ENCODE peak calls at places on chromosomes 12 and 14, in seven cellular contexts. One of them, this sample, is unnamed.

GRCh38 chr12:3727877-3728632 is 24.9 kb downstream of the CRACR2A start:
- DNase-seq in CD8-positive, alpha-beta memory T cell: peak
- DNase-seq in ureter: no peak
- DNase-seq in HTR-8/SVneo: no peak
- DNase-seq in glutamatergic neuron: no peak
- DNase-seq in EL: peak
- DNase-seq in psoas muscle: no peak
- DNase-seq in this sample: peak

GRCh38 chr12:14910090-14910915 is 24.6 kb upstream of the MGP start:
- DNase-seq in CD8-positive, alpha-beta memory T cell: no peak
- DNase-seq in ureter: no peak
- DNase-seq in HTR-8/SVneo: no peak
- DNase-seq in glutamatergic neuron: no peak
- DNase-seq in EL: no peak
- DNase-seq in psoas muscle: no peak
- DNase-seq in this sample: no peak

GRCh38 chr14:85131523-85131922 is 398.4 kb upstream of the FLRT2 start:
- DNase-seq in CD8-positive, alpha-beta memory T cell: no peak
- DNase-seq in ureter: no peak
- DNase-seq in HTR-8/SVneo: no peak
- DNase-seq in glutamatergic neuron: no peak
- DNase-seq in EL: no peak
- DNase-seq in psoas muscle: no peak
- DNase-seq in this sample: no peak

GRCh38 chr12:2487278-2487677 is 307.5 kb upstream of the FKBP4 start:
- DNase-seq in CD8-positive, alpha-beta memory T cell: no peak
- DNase-seq in ureter: no peak
- DNase-seq in HTR-8/SVneo: no peak
- DNase-seq in glutamatergic neuron: no peak
- DNase-seq in EL: no peak
- DNase-seq in psoas muscle: no peak
- DNase-seq in this sample: no peak

GRCh38 chr12:81078469-81079196 is 754 bp downstream of the ACSS3 start:
- DNase-seq in CD8-positive, alpha-beta memory T cell: no peak
- DNase-seq in ureter: no peak
- DNase-seq in HTR-8/SVneo: no peak
- DNase-seq in glutamatergic neuron: no peak
- DNase-seq in EL: peak
- DNase-seq in psoas muscle: no peak
- DNase-seq in this sample: no peak

GRCh38 chr14:26605602-26606001 is 7.8 kb upstream of the NOVA1 start:
- DNase-seq in CD8-positive, alpha-beta memory T cell: no peak
- DNase-seq in ureter: no peak
- DNase-seq in HTR-8/SVneo: no peak
- DNase-seq in glutamatergic neuron: no peak
- DNase-seq in EL: no peak
- DNase-seq in psoas muscle: no peak
- DNase-seq in this sample: no peak

GRCh38 chr12:76595056-76595455 is 35.5 kb upstream of the OSBPL8 start:
- DNase-seq in CD8-positive, alpha-beta memory T cell: no peak
- DNase-seq in ureter: no peak
- DNase-seq in HTR-8/SVneo: no peak
- DNase-seq in glutamatergic neuron: no peak
- DNase-seq in EL: no peak
- DNase-seq in psoas muscle: no peak
- DNase-seq in this sample: no peak

GRCh38 chr14:78153069-78153351 is 17.2 kb upstream of the NRXN3 start:
- DNase-seq in CD8-positive, alpha-beta memory T cell: no peak
- DNase-seq in ureter: no peak
- DNase-seq in HTR-8/SVneo: no peak
- DNase-seq in glutamatergic neuron: no peak
- DNase-seq in EL: peak
- DNase-seq in psoas muscle: no peak
- DNase-seq in this sample: no peak

GRCh38 chr14:55706893-55707292 is 126.9 kb downstream of the KTN1 start:
- DNase-seq in CD8-positive, alpha-beta memory T cell: no peak
- DNase-seq in ureter: no peak
- DNase-seq in HTR-8/SVneo: no peak
- DNase-seq in glutamatergic neuron: no peak
- DNase-seq in EL: no peak
- DNase-seq in psoas muscle: no peak
- DNase-seq in this sample: no peak

GRCh38 chr12:94553130-94553519 is 93.5 kb upstream of the CEP83 start:
- DNase-seq in CD8-positive, alpha-beta memory T cell: no peak
- DNase-seq in ureter: no peak
- DNase-seq in HTR-8/SVneo: no peak
- DNase-seq in glutamatergic neuron: no peak
- DNase-seq in EL: peak
- DNase-seq in psoas muscle: no peak
- DNase-seq in this sample: no peak

GRCh38 chr14:88142990-88143389 is 138.1 kb downstream of the GPR65 start:
- DNase-seq in CD8-positive, alpha-beta memory T cell: no peak
- DNase-seq in ureter: no peak
- DNase-seq in HTR-8/SVneo: no peak
- DNase-seq in glutamatergic neuron: no peak
- DNase-seq in EL: no peak
- DNase-seq in psoas muscle: no peak
- DNase-seq in this sample: no peak

GRCh38 chr12:58750484-58750883 is 169.8 kb downstream of the LRIG3 start:
- DNase-seq in CD8-positive, alpha-beta memory T cell: no peak
- DNase-seq in ureter: no peak
- DNase-seq in HTR-8/SVneo: no peak
- DNase-seq in glutamatergic neuron: no peak
- DNase-seq in EL: peak
- DNase-seq in psoas muscle: no peak
- DNase-seq in this sample: no peak

GRCh38 chr14:53894456-53894855 is 62.2 kb downstream of the BMP4 start:
- DNase-seq in CD8-positive, alpha-beta memory T cell: no peak
- DNase-seq in ureter: no peak
- DNase-seq in HTR-8/SVneo: peak
- DNase-seq in glutamatergic neuron: no peak
- DNase-seq in EL: peak
- DNase-seq in psoas muscle: no peak
- DNase-seq in this sample: no peak

GRCh38 chr14:76701981-76702380 is 59.3 kb upstream of the VASH1 start:
- DNase-seq in CD8-positive, alpha-beta memory T cell: no peak
- DNase-seq in ureter: no peak
- DNase-seq in HTR-8/SVneo: no peak
- DNase-seq in glutamatergic neuron: no peak
- DNase-seq in EL: no peak
- DNase-seq in psoas muscle: peak
- DNase-seq in this sample: no peak

GRCh38 chr12:103100226-103100866 is 142.9 kb downstream of the ASCL1 start:
- DNase-seq in CD8-positive, alpha-beta memory T cell: no peak
- DNase-seq in ureter: no peak
- DNase-seq in HTR-8/SVneo: no peak
- DNase-seq in glutamatergic neuron: no peak
- DNase-seq in EL: no peak
- DNase-seq in psoas muscle: no peak
- DNase-seq in this sample: no peak

GRCh38 chr14:38877744-38878388 is 225.2 kb downstream of the SEC23A start:
- DNase-seq in CD8-positive, alpha-beta memory T cell: no peak
- DNase-seq in ureter: no peak
- DNase-seq in HTR-8/SVneo: no peak
- DNase-seq in glutamatergic neuron: no peak
- DNase-seq in EL: no peak
- DNase-seq in psoas muscle: no peak
- DNase-seq in this sample: no peak

GRCh38 chr12:8890313-8891084 is 23.8 kb upstream of the PHC1 start:
- DNase-seq in CD8-positive, alpha-beta memory T cell: peak
- DNase-seq in ureter: no peak
- DNase-seq in HTR-8/SVneo: peak
- DNase-seq in glutamatergic neuron: peak
- DNase-seq in EL: peak
- DNase-seq in psoas muscle: no peak
- DNase-seq in this sample: peak

GRCh38 chr12:108686753-108687152 is 44.6 kb downstream of the CORO1C start:
- DNase-seq in CD8-positive, alpha-beta memory T cell: no peak
- DNase-seq in ureter: no peak
- DNase-seq in HTR-8/SVneo: no peak
- DNase-seq in glutamatergic neuron: no peak
- DNase-seq in EL: no peak
- DNase-seq in psoas muscle: peak
- DNase-seq in this sample: no peak

GRCh38 chr14:62029569-62029924 is 267.3 kb downstream of the SNAPC1 start:
- DNase-seq in CD8-positive, alpha-beta memory T cell: no peak
- DNase-seq in ureter: no peak
- DNase-seq in HTR-8/SVneo: no peak
- DNase-seq in glutamatergic neuron: no peak
- DNase-seq in EL: no peak
- DNase-seq in psoas muscle: no peak
- DNase-seq in this sample: no peak

GRCh38 chr14:99361596-99362220 is 89.7 kb upstream of the BCL11B start:
- DNase-seq in CD8-positive, alpha-beta memory T cell: no peak
- DNase-seq in ureter: no peak
- DNase-seq in HTR-8/SVneo: no peak
- DNase-seq in glutamatergic neuron: no peak
- DNase-seq in EL: no peak
- DNase-seq in psoas muscle: no peak
- DNase-seq in this sample: no peak

GRCh38 chr14:36426113-36426512 is 93.9 kb downstream of the NKX2-1 start:
- DNase-seq in CD8-positive, alpha-beta memory T cell: no peak
- DNase-seq in ureter: no peak
- DNase-seq in HTR-8/SVneo: no peak
- DNase-seq in glutamatergic neuron: no peak
- DNase-seq in EL: no peak
- DNase-seq in psoas muscle: no peak
- DNase-seq in this sample: no peak

GRCh38 chr12:102757874-102758244 is 159.2 kb downstream of the PAH start:
- DNase-seq in CD8-positive, alpha-beta memory T cell: no peak
- DNase-seq in ureter: no peak
- DNase-seq in HTR-8/SVneo: no peak
- DNase-seq in glutamatergic neuron: no peak
- DNase-seq in EL: no peak
- DNase-seq in psoas muscle: no peak
- DNase-seq in this sample: no peak

GRCh38 chr12:47033081-47033480 is 46.3 kb upstream of the PCED1B start:
- DNase-seq in CD8-positive, alpha-beta memory T cell: no peak
- DNase-seq in ureter: no peak
- DNase-seq in HTR-8/SVneo: no peak
- DNase-seq in glutamatergic neuron: no peak
- DNase-seq in EL: no peak
- DNase-seq in psoas muscle: peak
- DNase-seq in this sample: no peak

GRCh38 chr14:52380294-52380693 is 66.2 kb downstream of the PTGER2 start:
- DNase-seq in CD8-positive, alpha-beta memory T cell: no peak
- DNase-seq in ureter: no peak
- DNase-seq in HTR-8/SVneo: no peak
- DNase-seq in glutamatergic neuron: no peak
- DNase-seq in EL: peak
- DNase-seq in psoas muscle: no peak
- DNase-seq in this sample: no peak

GRCh38 chr14:64807588-64807987 is 72.1 kb downstream of the SPTB start:
- DNase-seq in CD8-positive, alpha-beta memory T cell: no peak
- DNase-seq in ureter: no peak
- DNase-seq in HTR-8/SVneo: no peak
- DNase-seq in glutamatergic neuron: no peak
- DNase-seq in EL: peak
- DNase-seq in psoas muscle: peak
- DNase-seq in this sample: no peak

GRCh38 chr12:65832217-65832616 is 7.9 kb downstream of the HMGA2 start:
- DNase-seq in CD8-positive, alpha-beta memory T cell: no peak
- DNase-seq in ureter: no peak
- DNase-seq in HTR-8/SVneo: no peak
- DNase-seq in glutamatergic neuron: no peak
- DNase-seq in EL: no peak
- DNase-seq in psoas muscle: no peak
- DNase-seq in this sample: no peak

GRCh38 chr14:36027354-36027753 is 149.2 kb downstream of the PTCSC3 start:
- DNase-seq in CD8-positive, alpha-beta memory T cell: no peak
- DNase-seq in ureter: no peak
- DNase-seq in HTR-8/SVneo: no peak
- DNase-seq in glutamatergic neuron: no peak
- DNase-seq in EL: no peak
- DNase-seq in psoas muscle: no peak
- DNase-seq in this sample: no peak

GRCh38 chr12:72511493-72511892 is 239.3 kb downstream of the TRHDE start:
- DNase-seq in CD8-positive, alpha-beta memory T cell: no peak
- DNase-seq in ureter: no peak
- DNase-seq in HTR-8/SVneo: no peak
- DNase-seq in glutamatergic neuron: no peak
- DNase-seq in EL: peak
- DNase-seq in psoas muscle: no peak
- DNase-seq in this sample: no peak

GRCh38 chr14:93643676-93644075 is 144.6 kb downstream of the PRIMA1 start:
- DNase-seq in CD8-positive, alpha-beta memory T cell: no peak
- DNase-seq in ureter: no peak
- DNase-seq in HTR-8/SVneo: no peak
- DNase-seq in glutamatergic neuron: no peak
- DNase-seq in EL: no peak
- DNase-seq in psoas muscle: no peak
- DNase-seq in this sample: no peak

GRCh38 chr14:105951399-105951798 is 425.0 kb downstream of the TMEM121 start:
- DNase-seq in CD8-positive, alpha-beta memory T cell: no peak
- DNase-seq in ureter: no peak
- DNase-seq in HTR-8/SVneo: no peak
- DNase-seq in glutamatergic neuron: no peak
- DNase-seq in EL: no peak
- DNase-seq in psoas muscle: no peak
- DNase-seq in this sample: no peak

GRCh38 chr14:61488417-61488816 is 167.0 kb downstream of the PRKCH start:
- DNase-seq in CD8-positive, alpha-beta memory T cell: no peak
- DNase-seq in ureter: no peak
- DNase-seq in HTR-8/SVneo: no peak
- DNase-seq in glutamatergic neuron: no peak
- DNase-seq in EL: no peak
- DNase-seq in psoas muscle: no peak
- DNase-seq in this sample: no peak

GRCh38 chr12:110048242-110049027 is at the start of gene C12orf76:
- DNase-seq in CD8-positive, alpha-beta memory T cell: peak
- DNase-seq in ureter: peak
- DNase-seq in HTR-8/SVneo: peak
- DNase-seq in glutamatergic neuron: peak
- DNase-seq in EL: peak
- DNase-seq in psoas muscle: peak
- DNase-seq in this sample: peak

GRCh38 chr14:52716160-52716559 is 9.2 kb downstream of the PSMC6 start:
- DNase-seq in CD8-positive, alpha-beta memory T cell: no peak
- DNase-seq in ureter: no peak
- DNase-seq in HTR-8/SVneo: no peak
- DNase-seq in glutamatergic neuron: no peak
- DNase-seq in EL: no peak
- DNase-seq in psoas muscle: no peak
- DNase-seq in this sample: no peak

GRCh38 chr12:110505332-110505731 is 3.2 kb downstream of the RAD9B start:
- DNase-seq in CD8-positive, alpha-beta memory T cell: no peak
- DNase-seq in ureter: no peak
- DNase-seq in HTR-8/SVneo: no peak
- DNase-seq in glutamatergic neuron: no peak
- DNase-seq in EL: no peak
- DNase-seq in psoas muscle: no peak
- DNase-seq in this sample: no peak

GRCh38 chr12:51971679-51972423 is 20.4 kb downstream of the ACVR1B start:
- DNase-seq in CD8-positive, alpha-beta memory T cell: no peak
- DNase-seq in ureter: no peak
- DNase-seq in HTR-8/SVneo: no peak
- DNase-seq in glutamatergic neuron: no peak
- DNase-seq in EL: no peak
- DNase-seq in psoas muscle: no peak
- DNase-seq in this sample: no peak

GRCh38 chr12:54657048-54657696 is 9.0 kb upstream of the DCD start:
- DNase-seq in CD8-positive, alpha-beta memory T cell: no peak
- DNase-seq in ureter: no peak
- DNase-seq in HTR-8/SVneo: no peak
- DNase-seq in glutamatergic neuron: no peak
- DNase-seq in EL: no peak
- DNase-seq in psoas muscle: no peak
- DNase-seq in this sample: no peak

GRCh38 chr14:51482112-51482511 is 169.6 kb upstream of the FRMD6 start:
- DNase-seq in CD8-positive, alpha-beta memory T cell: no peak
- DNase-seq in ureter: no peak
- DNase-seq in HTR-8/SVneo: no peak
- DNase-seq in glutamatergic neuron: no peak
- DNase-seq in EL: no peak
- DNase-seq in psoas muscle: no peak
- DNase-seq in this sample: no peak

This sample was measured in CD8-positive, alpha-beta T cell.